ENCODE peak calls at places on chromosomes 16 and 17, in ten cellular contexts. I is AG10803; W is spleen; C is NCI-H774; H is cardiac muscle cell; P is NCI-H1436; X is activated naive CD4-positive, alpha-beta T cell treated with anti-CD3 and anti-CD28 coated beads for 36 hours; D is Calu3; N is SK-N-MC; Q is mucosa of gallbladder. L is an unnamed sample.

GRCh38 chr17:17504341-17505140 is 8.3 kb upstream of the RASD1 start:
- DNase-seq in Q (no peak), X (no peak), P (no peak), N (no peak), I (no peak), H (no peak), W (no peak), D (no peak), C (no peak), L (no peak)

GRCh38 chr17:34712481-34713195 is 133.3 kb downstream of the TMEM132E start:
- DNase-seq in X (no peak), Q (no peak), W (no peak), C (no peak), N (no peak), I (no peak), D (no peak), H (no peak), P (no peak), L (no peak)

GRCh38 chr16:68426355-68426652 is 22.0 kb downstream of the SMPD3 start:
- DNase-seq in X (no peak), W (no peak), D (peak), N (no peak), C (no peak), I (peak), Q (no peak), P (no peak), H (no peak), L (no peak)

GRCh38 chr16:30350134-30350871 is 4.8 kb downstream of the CD2BP2 start:
- DNase-seq in W (peak), D (no peak), Q (no peak), P (no peak), H (no peak), X (no peak), N (no peak), I (no peak), C (no peak), L (no peak)

GRCh38 chr17:1552911-1553310 is 9.7 kb downstream of the PITPNA start:
- DNase-seq in N (no peak), X (no peak), P (no peak), D (no peak), W (peak), I (no peak), C (no peak), H (no peak), Q (no peak), L (no peak)

GRCh38 chr17:31448467-31449077 is 57.1 kb downstream of the RAB11FIP4 start:
- DNase-seq in Q (no peak), I (peak), N (no peak), C (no peak), P (no peak), X (no peak), D (peak), H (no peak), W (no peak), L (no peak)

GRCh38 chr16:27378871-27379580 is 22.9 kb upstream of the IL21R start:
- DNase-seq in H (no peak), D (no peak), C (no peak), X (peak), N (no peak), P (no peak), Q (no peak), W (peak), I (no peak), L (no peak)

GRCh38 chr17:30600062-30600829 is 123.0 kb downstream of the GOSR1 start:
- DNase-seq in W (peak), H (peak), Q (peak), P (peak), N (no peak), X (peak), C (peak), I (peak), D (peak), L (peak)

GRCh38 chr16:2475413-2476344 is 752 bp downstream of the TBC1D24 start:
- DNase-seq in W (peak), Q (no peak), N (no peak), P (peak), I (no peak), X (peak), C (no peak), H (peak), D (peak), L (no peak)

L was measured in sigmoid colon.